ENCODE peak calls at places on chromosomes 3 and 15, in four cellular contexts. One of them, this sample, is unnamed.

GRCh38 chr3:118108769-118109168 is 925.9 kb downstream of the IGSF11 start:
- DNase-seq in amygdala: no peak
- DNase-seq in naive B cell: no peak
- DNase-seq in pulmonary artery endothelial cell: no peak
- DNase-seq in this sample: no peak

GRCh38 chr3:197421021-197421420 is 122.6 kb upstream of the DLG1 start:
- DNase-seq in amygdala: no peak
- DNase-seq in naive B cell: no peak
- DNase-seq in pulmonary artery endothelial cell: no peak
- DNase-seq in this sample: no peak

GRCh38 chr15:47374222-47374621 is 343.1 kb upstream of the SEMA6D start:
- DNase-seq in amygdala: no peak
- DNase-seq in naive B cell: no peak
- DNase-seq in pulmonary artery endothelial cell: no peak
- DNase-seq in this sample: peak

GRCh38 chr3:190024912-190025311 is 95.8 kb downstream of the P3H2 start:
- DNase-seq in amygdala: no peak
- DNase-seq in naive B cell: no peak
- DNase-seq in pulmonary artery endothelial cell: peak
- DNase-seq in this sample: no peak

GRCh38 chr3:126951561-126951960 is 31.4 kb upstream of the PLXNA1 start:
- DNase-seq in amygdala: no peak
- DNase-seq in naive B cell: no peak
- DNase-seq in pulmonary artery endothelial cell: no peak
- DNase-seq in this sample: no peak

GRCh38 chr15:91465696-91466095 is 365.6 kb downstream of the SV2B start:
- DNase-seq in amygdala: no peak
- DNase-seq in naive B cell: no peak
- DNase-seq in pulmonary artery endothelial cell: no peak
- DNase-seq in this sample: no peak

GRCh38 chr15:79157631-79158592 is 67.3 kb upstream of the RASGRF1 start:
- DNase-seq in amygdala: no peak
- DNase-seq in naive B cell: no peak
- DNase-seq in pulmonary artery endothelial cell: no peak
- DNase-seq in this sample: no peak

GRCh38 chr3:140186421-140186920 is 251.5 kb downstream of the CLSTN2 start:
- DNase-seq in amygdala: no peak
- DNase-seq in naive B cell: no peak
- DNase-seq in pulmonary artery endothelial cell: no peak
- DNase-seq in this sample: no peak

GRCh38 chr15:69780374-69780773 is 317.3 kb downstream of the TLE3 start:
- DNase-seq in amygdala: no peak
- DNase-seq in naive B cell: no peak
- DNase-seq in pulmonary artery endothelial cell: no peak
- DNase-seq in this sample: no peak

GRCh38 chr3:177852001-177852400 is 654.7 kb upstream of the TBL1XR1 start:
- DNase-seq in amygdala: no peak
- DNase-seq in naive B cell: no peak
- DNase-seq in pulmonary artery endothelial cell: no peak
- DNase-seq in this sample: no peak

GRCh38 chr3:122577409-122578028 is at the start of gene PARP15:
- DNase-seq in amygdala: no peak
- DNase-seq in naive B cell: peak
- DNase-seq in pulmonary artery endothelial cell: no peak
- DNase-seq in this sample: no peak

GRCh38 chr3:59289836-59290235 is 240.0 kb upstream of the CFAP20DC start:
- DNase-seq in amygdala: no peak
- DNase-seq in naive B cell: no peak
- DNase-seq in pulmonary artery endothelial cell: no peak
- DNase-seq in this sample: no peak

GRCh38 chr3:142447308-142447851 is 457 bp downstream of the XRN1 start:
- DNase-seq in amygdala: no peak
- DNase-seq in naive B cell: peak
- DNase-seq in pulmonary artery endothelial cell: no peak
- DNase-seq in this sample: no peak

GRCh38 chr3:106829206-106829605 is 548.0 kb upstream of the CCDC54 start:
- DNase-seq in amygdala: no peak
- DNase-seq in naive B cell: no peak
- DNase-seq in pulmonary artery endothelial cell: no peak
- DNase-seq in this sample: no peak

GRCh38 chr15:91853968-91854943 is 748 bp downstream of the SLCO3A1 start:
- DNase-seq in amygdala: peak
- DNase-seq in naive B cell: peak
- DNase-seq in pulmonary artery endothelial cell: no peak
- DNase-seq in this sample: peak

GRCh38 chr3:157438371-157438735 is 1.7 kb downstream of the PTX3 start:
- DNase-seq in amygdala: no peak
- DNase-seq in naive B cell: no peak
- DNase-seq in pulmonary artery endothelial cell: no peak
- DNase-seq in this sample: peak

GRCh38 chr15:59999064-59999377 is 5.1 kb upstream of the FOXB1 start:
- DNase-seq in amygdala: no peak
- DNase-seq in naive B cell: no peak
- DNase-seq in pulmonary artery endothelial cell: no peak
- DNase-seq in this sample: no peak

GRCh38 chr3:146187334-146187950 is 26.5 kb upstream of the PLOD2 start:
- DNase-seq in amygdala: no peak
- DNase-seq in naive B cell: no peak
- DNase-seq in pulmonary artery endothelial cell: no peak
- DNase-seq in this sample: peak

GRCh38 chr3:9778102-9778501 is 8.4 kb upstream of the CAMK1 start:
- DNase-seq in amygdala: no peak
- DNase-seq in naive B cell: no peak
- DNase-seq in pulmonary artery endothelial cell: no peak
- DNase-seq in this sample: no peak

GRCh38 chr3:16548721-16549120 is 35.2 kb upstream of the RFTN1 start:
- DNase-seq in amygdala: no peak
- DNase-seq in naive B cell: no peak
- DNase-seq in pulmonary artery endothelial cell: no peak
- DNase-seq in this sample: no peak

GRCh38 chr3:143158549-143158988 is 39.0 kb downstream of the CHST2 start:
- DNase-seq in amygdala: no peak
- DNase-seq in naive B cell: no peak
- DNase-seq in pulmonary artery endothelial cell: no peak
- DNase-seq in this sample: no peak

GRCh38 chr3:148030975-148031374 is 621.8 kb downstream of the ZIC1 start:
- DNase-seq in amygdala: no peak
- DNase-seq in naive B cell: no peak
- DNase-seq in pulmonary artery endothelial cell: no peak
- DNase-seq in this sample: no peak

GRCh38 chr15:78225783-78226541 is 8.4 kb downstream of the ACSBG1 start:
- DNase-seq in amygdala: no peak
- DNase-seq in naive B cell: no peak
- DNase-seq in pulmonary artery endothelial cell: no peak
- DNase-seq in this sample: no peak

GRCh38 chr3:124814620-124815421 is 72.3 kb downstream of the ITGB5 start:
- DNase-seq in amygdala: no peak
- DNase-seq in naive B cell: no peak
- DNase-seq in pulmonary artery endothelial cell: no peak
- DNase-seq in this sample: no peak

GRCh38 chr15:73928971-73929627 is 2.8 kb downstream of the LOXL1 start:
- DNase-seq in amygdala: no peak
- DNase-seq in naive B cell: no peak
- DNase-seq in pulmonary artery endothelial cell: no peak
- DNase-seq in this sample: no peak

GRCh38 chr3:38834110-38834509 is 18.1 kb upstream of the SCN10A start:
- DNase-seq in amygdala: no peak
- DNase-seq in naive B cell: no peak
- DNase-seq in pulmonary artery endothelial cell: peak
- DNase-seq in this sample: no peak

GRCh38 chr3:122406198-122406597 is 9.7 kb downstream of the WDR5B start:
- DNase-seq in amygdala: no peak
- DNase-seq in naive B cell: no peak
- DNase-seq in pulmonary artery endothelial cell: no peak
- DNase-seq in this sample: no peak

GRCh38 chr3:73623996-73624362 is 762 bp downstream of the PDZRN3 start:
- DNase-seq in amygdala: peak
- DNase-seq in naive B cell: no peak
- DNase-seq in pulmonary artery endothelial cell: no peak
- DNase-seq in this sample: peak

GRCh38 chr3:193809106-193809505 is 216.1 kb downstream of the OPA1 start:
- DNase-seq in amygdala: no peak
- DNase-seq in naive B cell: no peak
- DNase-seq in pulmonary artery endothelial cell: no peak
- DNase-seq in this sample: no peak

GRCh38 chr3:102643546-102643945 is 208.7 kb downstream of the ZPLD1 start:
- DNase-seq in amygdala: no peak
- DNase-seq in naive B cell: no peak
- DNase-seq in pulmonary artery endothelial cell: no peak
- DNase-seq in this sample: no peak

This sample was measured in D341Med.